ENCODE peak calls at places on chromosome 9, in five cellular contexts. One of them, this sample, is unnamed.
A peak's percentile ranks its signal among the peaks of the same experiment; 100 is the strongest.

GRCh38 chr9:116656535-116656934 is 30.6 kb upstream of the TRIM32 start:
- DNase-seq in PC-3: no peak
- DNase-seq in GM23248: peak; percentile 43
- DNase-seq in HCT116: no peak
- DNase-seq in MM.1S: no peak
- DNase-seq in this sample: no peak

GRCh38 chr9:16817002-16817401 is 53.5 kb downstream of the BNC2 start:
- DNase-seq in HCT116: no peak
- DNase-seq in GM23248: no peak
- DNase-seq in PC-3: no peak
- DNase-seq in MM.1S: no peak
- DNase-seq in this sample: no peak

GRCh38 chr9:98808411-98808815 is 943 bp downstream of the GALNT12 start:
- DNase-seq in PC-3: peak; percentile 70
- DNase-seq in HCT116: no peak
- DNase-seq in MM.1S: no peak
- DNase-seq in GM23248: peak; percentile 13
- DNase-seq in this sample: peak; percentile 35

GRCh38 chr9:89999176-89999533 is 394.3 kb downstream of the GADD45G start:
- DNase-seq in GM23248: no peak
- DNase-seq in MM.1S: no peak
- DNase-seq in PC-3: peak; percentile 55
- DNase-seq in HCT116: no peak
- DNase-seq in this sample: no peak

GRCh38 chr9:110918316-110919054 is 119.8 kb downstream of the LPAR1 start:
- DNase-seq in PC-3: peak; percentile 78
- DNase-seq in GM23248: peak; percentile 73
- DNase-seq in HCT116: no peak
- DNase-seq in MM.1S: no peak
- DNase-seq in this sample: no peak

GRCh38 chr9:73200694-73201432 is 49.2 kb downstream of the ANXA1 start:
- DNase-seq in GM23248: peak; percentile 54
- DNase-seq in MM.1S: peak; percentile 64
- DNase-seq in PC-3: peak; percentile 68
- DNase-seq in HCT116: peak; percentile 28
- DNase-seq in this sample: peak; percentile 59

GRCh38 chr9:71552480-71552879 is 215.8 kb downstream of the CEMIP2 start:
- DNase-seq in MM.1S: no peak
- DNase-seq in GM23248: no peak
- DNase-seq in PC-3: no peak
- DNase-seq in HCT116: no peak
- DNase-seq in this sample: peak; percentile 5

GRCh38 chr9:71669265-71669975 is 98.9 kb downstream of the CEMIP2 start:
- DNase-seq in GM23248: no peak
- DNase-seq in MM.1S: no peak
- DNase-seq in HCT116: no peak
- DNase-seq in PC-3: no peak
- DNase-seq in this sample: no peak

GRCh38 chr9:119453490-119453911 is 84.3 kb upstream of the BRINP1 start:
- DNase-seq in PC-3: no peak
- DNase-seq in GM23248: peak; percentile 68
- DNase-seq in HCT116: no peak
- DNase-seq in MM.1S: no peak
- DNase-seq in this sample: no peak

GRCh38 chr9:70881321-70881720 is 240.1 kb downstream of the TRPM3 start:
- DNase-seq in HCT116: no peak
- DNase-seq in GM23248: no peak
- DNase-seq in MM.1S: no peak
- DNase-seq in PC-3: no peak
- DNase-seq in this sample: no peak

GRCh38 chr9:96413312-96414221 is 4.6 kb downstream of the ZNF367 start:
- DNase-seq in GM23248: no peak
- DNase-seq in MM.1S: no peak
- DNase-seq in HCT116: no peak
- DNase-seq in PC-3: no peak
- DNase-seq in this sample: no peak

GRCh38 chr9:98992885-98993569 is 49.3 kb downstream of the COL15A1 start:
- DNase-seq in PC-3: no peak
- DNase-seq in GM23248: no peak
- DNase-seq in HCT116: no peak
- DNase-seq in MM.1S: no peak
- DNase-seq in this sample: no peak

GRCh38 chr9:94904806-94905205 is 178.3 kb downstream of the AOPEP start:
- DNase-seq in GM23248: no peak
- DNase-seq in PC-3: no peak
- DNase-seq in MM.1S: no peak
- DNase-seq in HCT116: no peak
- DNase-seq in this sample: no peak

GRCh38 chr9:83220737-83221136 is 157.8 kb upstream of the RASEF start:
- DNase-seq in PC-3: peak; percentile 63
- DNase-seq in HCT116: no peak
- DNase-seq in MM.1S: no peak
- DNase-seq in GM23248: peak; percentile 84
- DNase-seq in this sample: peak; percentile 65

GRCh38 chr9:78149738-78150291 is 86.1 kb upstream of the CEP78 start:
- DNase-seq in GM23248: no peak
- DNase-seq in MM.1S: no peak
- DNase-seq in HCT116: no peak
- DNase-seq in PC-3: no peak
- DNase-seq in this sample: no peak

GRCh38 chr9:119349548-119349947 is 19.7 kb downstream of the BRINP1 start:
- DNase-seq in PC-3: no peak
- DNase-seq in GM23248: no peak
- DNase-seq in HCT116: no peak
- DNase-seq in MM.1S: no peak
- DNase-seq in this sample: no peak

GRCh38 chr9:134326754-134327526 is 685 bp downstream of the RXRA start:
- DNase-seq in PC-3: peak; percentile 8
- DNase-seq in GM23248: peak; percentile 78
- DNase-seq in HCT116: no peak
- DNase-seq in MM.1S: peak; percentile 23
- DNase-seq in this sample: peak; percentile 67

GRCh38 chr9:28329323-28329722 is 756.0 kb upstream of the C9orf72 start:
- DNase-seq in GM23248: no peak
- DNase-seq in HCT116: no peak
- DNase-seq in PC-3: no peak
- DNase-seq in MM.1S: no peak
- DNase-seq in this sample: no peak

GRCh38 chr9:912776-913175 is 63.7 kb upstream of the DMRT3 start:
- DNase-seq in HCT116: no peak
- DNase-seq in GM23248: no peak
- DNase-seq in MM.1S: no peak
- DNase-seq in PC-3: no peak
- DNase-seq in this sample: no peak

GRCh38 chr9:5389109-5389732 is 48.5 kb downstream of the PLGRKT start:
- DNase-seq in GM23248: peak; percentile 82
- DNase-seq in MM.1S: peak; percentile 43
- DNase-seq in HCT116: no peak
- DNase-seq in PC-3: peak; percentile 73
- DNase-seq in this sample: no peak

GRCh38 chr9:107894572-107895261 is 405.1 kb upstream of the KLF4 start:
- DNase-seq in HCT116: no peak
- DNase-seq in MM.1S: no peak
- DNase-seq in PC-3: no peak
- DNase-seq in GM23248: no peak
- DNase-seq in this sample: peak; percentile 76

GRCh38 chr9:115115924-115116323 is 2.0 kb downstream of the TNC start:
- DNase-seq in GM23248: peak; percentile 94
- DNase-seq in HCT116: peak; percentile 16
- DNase-seq in MM.1S: no peak
- DNase-seq in PC-3: peak; percentile 87
- DNase-seq in this sample: no peak
- TF ChIP-seq EZH2phosphoT487 in GM23248: no peak
- TF ChIP-seq EZH2phosphoT487 in HCT116: no peak
- TF ChIP-seq EZH2phosphoT487 in MM.1S: no peak
- TF ChIP-seq EZH2phosphoT487 in PC-3: no peak
- TF ChIP-seq EZH2phosphoT487 in this sample: no peak

DNA sequence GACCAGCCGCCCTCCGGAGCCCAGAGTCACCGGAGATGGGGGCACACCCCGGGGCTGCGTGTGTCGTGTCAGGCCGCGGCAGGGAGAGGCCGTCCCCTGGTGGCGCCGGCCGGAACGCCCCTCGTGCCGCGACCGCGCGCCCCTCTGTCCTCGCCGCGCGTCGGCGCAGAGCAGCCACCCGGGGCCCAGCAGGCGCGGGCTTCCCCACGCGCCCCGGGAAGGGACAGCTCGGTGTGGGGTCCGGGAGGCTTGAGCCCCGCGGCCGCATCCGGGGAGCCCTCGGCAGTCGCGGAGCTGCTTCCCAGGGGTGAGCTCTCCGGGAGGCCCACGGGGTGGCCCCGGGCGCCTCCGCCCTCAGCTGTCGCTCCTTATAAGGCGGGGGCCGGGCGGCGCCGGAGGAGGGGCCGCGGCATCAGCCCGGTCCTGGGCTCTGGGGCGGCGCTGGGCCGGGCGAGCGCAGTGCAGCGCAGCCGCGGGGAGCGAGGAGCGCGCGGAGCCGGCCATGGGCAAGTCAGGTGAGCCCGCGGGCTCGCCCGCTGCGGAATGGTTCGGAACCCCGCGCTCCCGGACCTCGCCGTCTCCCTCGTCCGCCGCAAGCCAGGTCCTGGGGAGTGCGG is at the start of gene GLIPR2:
- DNase-seq in GM23248: peak; percentile 86
- DNase-seq in PC-3: peak; percentile 64
- DNase-seq in MM.1S: peak; percentile 84
- DNase-seq in HCT116: peak; percentile 26
- DNase-seq in this sample: peak; percentile 82
- H3K27me3 ChIP-seq in GM23248: no peaks in the 10 kb centered on the region
- H3K27me3 ChIP-seq in PC-3: no peaks in the 10 kb centered on the region
- H3K27me3 ChIP-seq in MM.1S: no peaks in the 10 kb centered on the region
- H3K27me3 ChIP-seq in HCT116: no peaks in the 10 kb centered on the region
- H3K27me3 ChIP-seq in this sample: peaks cover 35% of the 10 kb centered on the region

GRCh38 chr9:128202648-128203023 is 543 bp upstream of the DNM1 start:
- DNase-seq in MM.1S: no peak
- DNase-seq in HCT116: no peak
- DNase-seq in PC-3: no peak
- DNase-seq in GM23248: no peak
- DNase-seq in this sample: no peak
- H3K4me3 ChIP-seq in MM.1S: no peak overlapping the region
- H3K4me3 ChIP-seq in HCT116: peak overlapping the region; percentile 66
- H3K4me3 ChIP-seq in PC-3: peak overlapping the region; percentile 81
- H3K4me3 ChIP-seq in GM23248: no peak overlapping the region
- H3K4me3 ChIP-seq in this sample: no peak overlapping the region

GRCh38 chr9:128113526-128114325 is 13.8 kb downstream of the PTGES2 start:
- DNase-seq in HCT116: no peak
- DNase-seq in GM23248: no peak
- DNase-seq in MM.1S: no peak
- DNase-seq in PC-3: no peak
- DNase-seq in this sample: no peak
- TF ChIP-seq EZH2phosphoT487 in HCT116: no peak
- TF ChIP-seq EZH2phosphoT487 in GM23248: no peak
- TF ChIP-seq EZH2phosphoT487 in MM.1S: no peak
- TF ChIP-seq EZH2phosphoT487 in PC-3: no peak
- TF ChIP-seq EZH2phosphoT487 in this sample: no peak

GRCh38 chr9:34577635-34578240 is 11.8 kb downstream of the CNTFR start:
- DNase-seq in PC-3: no peak
- DNase-seq in HCT116: no peak
- DNase-seq in GM23248: no peak
- DNase-seq in MM.1S: no peak
- DNase-seq in this sample: peak; percentile 61
- H3K27me3 ChIP-seq in PC-3: no peaks in the 10 kb centered on the region
- H3K27me3 ChIP-seq in HCT116: no peaks in the 10 kb centered on the region
- H3K27me3 ChIP-seq in GM23248: peaks cover 48% of the 10 kb centered on the region
- H3K27me3 ChIP-seq in MM.1S: peaks cover 79% of the 10 kb centered on the region
- H3K27me3 ChIP-seq in this sample: peaks cover 66% of the 10 kb centered on the region

GRCh38 chr9:136700309-136700708 is 12.1 kb upstream of the DIPK1B start:
- DNase-seq in HCT116: no peak
- DNase-seq in GM23248: peak; percentile 60
- DNase-seq in PC-3: peak; percentile 39
- DNase-seq in MM.1S: no peak
- DNase-seq in this sample: no peak

GRCh38 chr9:136703231-136703870 is 9.0 kb upstream of the DIPK1B start:
- DNase-seq in MM.1S: peak; percentile 41
- DNase-seq in GM23248: no peak
- DNase-seq in HCT116: no peak
- DNase-seq in PC-3: no peak
- DNase-seq in this sample: no peak

GRCh38 chr9:136701665-136702048 is 10.7 kb upstream of the DIPK1B start:
- DNase-seq in HCT116: no peak
- DNase-seq in GM23248: no peak
- DNase-seq in PC-3: no peak
- DNase-seq in MM.1S: no peak
- DNase-seq in this sample: no peak

GRCh38 chr9:136698681-136699246 is 11.5 kb upstream of the AGPAT2 start:
- DNase-seq in MM.1S: no peak
- DNase-seq in PC-3: no peak
- DNase-seq in HCT116: no peak
- DNase-seq in GM23248: no peak
- DNase-seq in this sample: no peak

DNA sequence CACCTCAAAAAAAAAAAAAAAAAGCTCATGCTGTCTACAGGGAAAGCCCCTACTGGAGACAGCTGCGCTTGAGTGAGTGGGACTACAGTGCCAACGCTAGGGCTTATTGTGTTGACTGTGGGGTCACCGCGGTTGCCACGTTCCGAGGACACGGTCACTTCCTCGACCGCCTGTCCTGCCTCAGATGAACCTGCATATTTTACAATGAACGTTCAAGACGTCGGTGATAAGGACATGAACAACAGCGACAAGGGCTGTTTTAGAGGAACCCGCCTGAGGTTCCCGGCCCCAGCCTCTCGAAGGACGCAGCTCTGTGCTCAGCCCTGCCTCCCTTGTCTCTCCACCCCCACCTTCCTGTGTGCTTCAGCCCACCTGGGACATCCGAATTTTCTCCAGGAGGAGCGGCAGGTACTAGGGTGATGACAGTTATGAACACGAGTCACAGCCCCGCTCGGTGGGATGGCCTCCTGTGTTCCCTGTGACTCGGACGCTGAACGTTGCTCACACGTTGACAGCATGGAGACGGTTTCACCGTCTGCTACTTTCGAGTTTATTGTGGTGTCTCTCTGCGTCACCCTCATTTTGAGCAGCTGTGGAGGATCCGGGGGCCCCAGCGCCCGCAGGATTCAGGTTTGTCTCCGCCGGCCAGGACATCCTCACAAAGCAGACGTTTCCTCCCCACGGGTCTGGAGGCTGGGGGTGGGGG is 11.3 kb upstream of the DIPK1B start:
- DNase-seq in GM23248: no peak
- DNase-seq in PC-3: no peak
- DNase-seq in MM.1S: peak; percentile 53
- DNase-seq in HCT116: no peak
- DNase-seq in this sample: no peak
- H3K4me3 ChIP-seq in GM23248: no peak overlapping the region
- H3K4me3 ChIP-seq in PC-3: no peak overlapping the region
- H3K4me3 ChIP-seq in MM.1S: peak overlapping the region; percentile 27
- H3K4me3 ChIP-seq in HCT116: no peak overlapping the region
- H3K4me3 ChIP-seq in this sample: no peak overlapping the region

DNA sequence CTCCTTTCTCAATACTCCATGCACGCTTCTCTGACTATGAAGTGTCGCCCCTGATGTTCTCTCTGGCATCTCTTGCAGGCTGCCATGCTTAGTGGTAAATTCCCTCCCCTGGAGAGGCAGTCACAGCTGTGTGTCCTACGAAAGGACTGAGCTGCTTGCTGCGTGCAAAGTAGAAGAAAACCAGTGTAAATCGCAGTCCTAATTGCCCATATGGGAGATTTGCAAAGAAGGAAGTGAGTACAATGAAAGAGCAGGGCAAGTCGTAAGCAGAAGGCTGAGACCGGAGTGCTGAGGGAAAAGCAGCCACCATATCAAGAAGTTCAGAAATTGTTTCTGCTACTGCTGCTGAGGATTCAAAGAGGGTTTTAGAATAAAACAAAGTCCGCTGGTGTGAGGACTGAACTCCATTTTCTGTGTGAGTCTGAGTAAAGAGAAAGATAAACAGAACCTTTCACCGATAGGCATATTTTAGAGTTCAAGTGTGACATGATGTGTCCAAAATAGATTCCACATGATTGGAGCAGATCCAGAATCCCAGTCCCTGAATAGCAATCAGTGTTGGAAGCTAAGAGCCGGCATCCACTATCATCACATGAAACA is 507.8 kb upstream of the MPDZ start:
- DNase-seq in MM.1S: no peak
- DNase-seq in GM23248: peak; percentile 27
- DNase-seq in PC-3: no peak
- DNase-seq in HCT116: no peak
- DNase-seq in this sample: peak; percentile 27
- TF ChIP-seq EZH2phosphoT487 in MM.1S: no peak
- TF ChIP-seq EZH2phosphoT487 in GM23248: no peak
- TF ChIP-seq EZH2phosphoT487 in PC-3: no peak
- TF ChIP-seq EZH2phosphoT487 in HCT116: no peak
- TF ChIP-seq EZH2phosphoT487 in this sample: no peak

This sample was measured in hepatocyte.